ENCODE peak calls at places on chromosomes 6 and 20, in seven cellular contexts. One of them, this sample, is unnamed. For H3K4me1, the result is how much of the 10 kb centered on the place peaks cover.

GRCh38 chr6:168292911-168293310 is 26.7 kb downstream of the DACT2 start:
- DNase-seq in lung: no peak
- DNase-seq in mesenchymal stem cell: no peak
- DNase-seq in psoas muscle: no peak
- DNase-seq in CD4-positive, alpha-beta memory T cell: no peak
- DNase-seq in GM23248: no peak
- DNase-seq in neuronal stem cell: no peak
- DNase-seq in this sample: no peak

GRCh38 chr6:15926256-15926655 is 202.6 kb upstream of the MYLIP start:
- DNase-seq in GM23248: no peak
- DNase-seq in lung: no peak
- DNase-seq in psoas muscle: no peak
- DNase-seq in CD4-positive, alpha-beta memory T cell: no peak
- DNase-seq in neuronal stem cell: no peak
- DNase-seq in mesenchymal stem cell: no peak
- DNase-seq in this sample: no peak

GRCh38 chr20:49775229-49775693 is 37.4 kb upstream of the SLC9A8 start:
- DNase-seq in psoas muscle: peak
- DNase-seq in neuronal stem cell: peak
- DNase-seq in mesenchymal stem cell: peak
- DNase-seq in GM23248: peak
- DNase-seq in CD4-positive, alpha-beta memory T cell: no peak
- DNase-seq in lung: peak
- DNase-seq in this sample: no peak

GRCh38 chr20:24986436-24987015 is 6.0 kb downstream of the APMAP start:
- DNase-seq in CD4-positive, alpha-beta memory T cell: no peak
- DNase-seq in neuronal stem cell: no peak
- DNase-seq in lung: no peak
- DNase-seq in GM23248: no peak
- DNase-seq in mesenchymal stem cell: no peak
- DNase-seq in psoas muscle: peak
- DNase-seq in this sample: no peak

GRCh38 chr20:15618912-15619311 is 954.3 kb downstream of the KIF16B start:
- DNase-seq in neuronal stem cell: no peak
- DNase-seq in mesenchymal stem cell: peak
- DNase-seq in CD4-positive, alpha-beta memory T cell: no peak
- DNase-seq in lung: no peak
- DNase-seq in GM23248: no peak
- DNase-seq in psoas muscle: no peak
- DNase-seq in this sample: no peak

GRCh38 chr6:133724726-133725125 is 164.2 kb upstream of the TCF21 start:
- DNase-seq in GM23248: peak
- DNase-seq in lung: no peak
- DNase-seq in mesenchymal stem cell: no peak
- DNase-seq in psoas muscle: no peak
- DNase-seq in CD4-positive, alpha-beta memory T cell: no peak
- DNase-seq in neuronal stem cell: no peak
- DNase-seq in this sample: no peak

GRCh38 chr6:42043787-42044475 is 6.4 kb upstream of the TAF8 start:
- DNase-seq in psoas muscle: peak
- DNase-seq in CD4-positive, alpha-beta memory T cell: peak
- DNase-seq in mesenchymal stem cell: peak
- DNase-seq in GM23248: peak
- DNase-seq in lung: peak
- DNase-seq in neuronal stem cell: peak
- DNase-seq in this sample: peak

GRCh38 chr6:159084493-159085091 is 39.8 kb upstream of the TAGAP start:
- DNase-seq in GM23248: peak
- DNase-seq in CD4-positive, alpha-beta memory T cell: no peak
- DNase-seq in lung: no peak
- DNase-seq in neuronal stem cell: no peak
- DNase-seq in mesenchymal stem cell: peak
- DNase-seq in psoas muscle: no peak
- DNase-seq in this sample: no peak

GRCh38 chr6:72464791-72465691 is 156.8 kb upstream of the KCNQ5 start:
- DNase-seq in psoas muscle: no peak
- DNase-seq in lung: no peak
- DNase-seq in GM23248: peak
- DNase-seq in neuronal stem cell: no peak
- DNase-seq in CD4-positive, alpha-beta memory T cell: no peak
- DNase-seq in mesenchymal stem cell: peak
- DNase-seq in this sample: no peak

GRCh38 chr6:16345449-16346330 is 107.3 kb downstream of the GMPR start:
- DNase-seq in mesenchymal stem cell: peak
- DNase-seq in lung: no peak
- DNase-seq in psoas muscle: peak
- DNase-seq in GM23248: peak
- DNase-seq in neuronal stem cell: no peak
- DNase-seq in CD4-positive, alpha-beta memory T cell: no peak
- DNase-seq in this sample: no peak

GRCh38 chr20:8094845-8095244 is 37.2 kb upstream of the PLCB1 start:
- DNase-seq in CD4-positive, alpha-beta memory T cell: no peak
- DNase-seq in lung: no peak
- DNase-seq in neuronal stem cell: no peak
- DNase-seq in GM23248: peak
- DNase-seq in psoas muscle: no peak
- DNase-seq in mesenchymal stem cell: no peak
- DNase-seq in this sample: no peak

GRCh38 chr6:28856617-28857000 is 67.2 kb downstream of the TRIM27 start:
- DNase-seq in lung: no peak
- DNase-seq in CD4-positive, alpha-beta memory T cell: no peak
- DNase-seq in mesenchymal stem cell: no peak
- DNase-seq in psoas muscle: no peak
- DNase-seq in neuronal stem cell: no peak
- DNase-seq in GM23248: no peak
- DNase-seq in this sample: no peak

GRCh38 chr6:6332240-6332639 is 11.8 kb upstream of the F13A1 start:
- DNase-seq in neuronal stem cell: no peak
- DNase-seq in psoas muscle: no peak
- DNase-seq in CD4-positive, alpha-beta memory T cell: no peak
- DNase-seq in mesenchymal stem cell: no peak
- DNase-seq in lung: no peak
- DNase-seq in GM23248: no peak
- DNase-seq in this sample: no peak

GRCh38 chr6:11381801-11382513 is 149.5 kb upstream of the NEDD9 start:
- DNase-seq in neuronal stem cell: no peak
- DNase-seq in psoas muscle: no peak
- DNase-seq in GM23248: no peak
- DNase-seq in mesenchymal stem cell: no peak
- DNase-seq in lung: peak
- DNase-seq in CD4-positive, alpha-beta memory T cell: peak
- DNase-seq in this sample: peak

GRCh38 chr6:27209659-27210269 is 37.7 kb upstream of the PRSS16 start:
- DNase-seq in psoas muscle: no peak
- DNase-seq in CD4-positive, alpha-beta memory T cell: no peak
- DNase-seq in neuronal stem cell: no peak
- DNase-seq in GM23248: no peak
- DNase-seq in lung: no peak
- DNase-seq in mesenchymal stem cell: peak
- DNase-seq in this sample: no peak

GRCh38 chr6:27209167-27209566 is 38.3 kb upstream of the PRSS16 start:
- DNase-seq in lung: no peak
- DNase-seq in mesenchymal stem cell: no peak
- DNase-seq in GM23248: no peak
- DNase-seq in neuronal stem cell: no peak
- DNase-seq in psoas muscle: no peak
- DNase-seq in CD4-positive, alpha-beta memory T cell: no peak
- DNase-seq in this sample: no peak

GRCh38 chr6:27214126-27214601 is 33.3 kb upstream of the PRSS16 start:
- DNase-seq in psoas muscle: no peak
- DNase-seq in GM23248: no peak
- DNase-seq in mesenchymal stem cell: peak
- DNase-seq in CD4-positive, alpha-beta memory T cell: no peak
- DNase-seq in neuronal stem cell: no peak
- DNase-seq in lung: no peak
- DNase-seq in this sample: no peak

GRCh38 chr6:27216874-27217273 is 30.6 kb upstream of the PRSS16 start:
- DNase-seq in mesenchymal stem cell: no peak
- DNase-seq in GM23248: no peak
- DNase-seq in psoas muscle: no peak
- DNase-seq in neuronal stem cell: no peak
- DNase-seq in lung: no peak
- DNase-seq in CD4-positive, alpha-beta memory T cell: no peak
- DNase-seq in this sample: no peak

DNA sequence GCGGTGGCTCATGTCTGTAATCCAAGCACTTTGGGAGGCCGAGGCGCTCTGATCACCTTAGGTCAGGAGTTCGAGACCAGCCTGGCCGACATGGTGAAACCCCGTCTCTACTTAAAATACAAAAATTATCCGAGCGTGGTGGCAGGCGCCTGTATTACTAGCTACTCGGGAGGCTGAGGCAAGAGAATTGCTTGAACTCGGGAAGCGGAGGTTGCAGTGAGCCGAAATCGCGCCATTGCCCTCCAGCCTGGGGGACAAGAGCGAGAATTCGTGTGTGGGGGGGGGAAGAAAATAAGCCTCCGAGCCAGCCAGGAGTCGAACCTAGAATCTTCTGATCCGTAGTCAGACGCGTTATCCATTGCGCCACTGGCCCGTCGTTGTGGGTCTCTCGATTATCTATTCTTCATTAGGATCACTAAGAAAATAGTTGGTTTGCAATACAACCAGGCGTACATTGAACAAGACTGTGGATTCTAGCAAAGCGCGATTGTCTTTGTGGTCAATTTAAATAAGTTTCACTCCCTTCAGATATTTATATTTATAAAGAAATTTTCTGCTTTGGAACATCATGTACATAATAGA is 33.9 kb upstream of the PRSS16 start:
- DNase-seq in mesenchymal stem cell: peak
- DNase-seq in CD4-positive, alpha-beta memory T cell: no peak
- DNase-seq in GM23248: peak
- DNase-seq in neuronal stem cell: no peak
- DNase-seq in psoas muscle: no peak
- DNase-seq in lung: no peak
- DNase-seq in this sample: no peak
- H3K4me3 ChIP-seq in mesenchymal stem cell: no peak
- H3K4me3 ChIP-seq in CD4-positive, alpha-beta memory T cell: no peak
- H3K4me3 ChIP-seq in GM23248: peak
- H3K4me3 ChIP-seq in neuronal stem cell: peak
- H3K4me3 ChIP-seq in psoas muscle: no peak
- H3K4me3 ChIP-seq in lung: no peak
- H3K4me3 ChIP-seq in this sample: no peak

GRCh38 chr6:139271056-139271455 is 20.7 kb downstream of the TXLNB start:
- DNase-seq in CD4-positive, alpha-beta memory T cell: no peak
- DNase-seq in GM23248: no peak
- DNase-seq in mesenchymal stem cell: peak
- DNase-seq in psoas muscle: no peak
- DNase-seq in lung: no peak
- DNase-seq in neuronal stem cell: no peak
- DNase-seq in this sample: no peak
- H3K4me1 ChIP-seq in CD4-positive, alpha-beta memory T cell: under half
- H3K4me1 ChIP-seq in GM23248: under half
- H3K4me1 ChIP-seq in mesenchymal stem cell: under half
- H3K4me1 ChIP-seq in psoas muscle: under half
- H3K4me1 ChIP-seq in lung: under half
- H3K4me1 ChIP-seq in neuronal stem cell: under half
- H3K4me1 ChIP-seq in this sample: under half

GRCh38 chr6:152135755-152136448 is 328.4 kb downstream of the ESR1 start:
- DNase-seq in psoas muscle: no peak
- DNase-seq in neuronal stem cell: no peak
- DNase-seq in mesenchymal stem cell: peak
- DNase-seq in CD4-positive, alpha-beta memory T cell: no peak
- DNase-seq in GM23248: no peak
- DNase-seq in lung: no peak
- DNase-seq in this sample: no peak

GRCh38 chr6:152130441-152130840 is 323.0 kb downstream of the ESR1 start:
- DNase-seq in mesenchymal stem cell: no peak
- DNase-seq in lung: no peak
- DNase-seq in CD4-positive, alpha-beta memory T cell: no peak
- DNase-seq in psoas muscle: no peak
- DNase-seq in GM23248: peak
- DNase-seq in neuronal stem cell: no peak
- DNase-seq in this sample: no peak

GRCh38 chr6:152142116-152142515 is 334.6 kb downstream of the ESR1 start:
- DNase-seq in mesenchymal stem cell: no peak
- DNase-seq in GM23248: no peak
- DNase-seq in neuronal stem cell: no peak
- DNase-seq in psoas muscle: no peak
- DNase-seq in CD4-positive, alpha-beta memory T cell: no peak
- DNase-seq in lung: no peak
- DNase-seq in this sample: no peak

DNA sequence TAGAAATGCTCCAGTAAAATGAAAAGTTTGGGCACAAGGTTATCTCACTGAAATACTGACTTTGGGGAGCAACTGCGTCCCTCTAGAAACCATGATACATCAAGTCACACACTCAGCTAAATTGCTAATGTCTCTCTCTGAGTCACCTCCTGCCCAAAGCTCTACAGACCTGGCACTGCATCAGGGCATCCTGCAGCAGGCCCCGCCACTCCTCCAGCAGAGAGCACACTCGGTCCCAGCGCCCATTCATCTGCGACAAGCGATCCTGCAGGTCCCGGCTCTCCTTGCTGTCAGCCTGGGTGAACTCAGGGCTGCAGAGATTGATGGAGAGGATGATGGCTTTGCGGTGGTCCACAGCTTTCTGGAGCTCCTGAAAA is 329.0 kb downstream of the ESR1 start:
- DNase-seq in neuronal stem cell: no peak
- DNase-seq in psoas muscle: no peak
- DNase-seq in mesenchymal stem cell: no peak
- DNase-seq in GM23248: peak
- DNase-seq in CD4-positive, alpha-beta memory T cell: no peak
- DNase-seq in lung: no peak
- DNase-seq in this sample: no peak
- H3K27ac ChIP-seq in neuronal stem cell: no peak
- H3K27ac ChIP-seq in psoas muscle: no peak
- H3K27ac ChIP-seq in mesenchymal stem cell: no peak
- H3K27ac ChIP-seq in GM23248: no peak
- H3K27ac ChIP-seq in CD4-positive, alpha-beta memory T cell: no peak
- H3K27ac ChIP-seq in lung: no peak
- H3K27ac ChIP-seq in this sample: no peak

GRCh38 chr6:1873781-1874180 is 264.1 kb downstream of the FOXC1 start:
- DNase-seq in mesenchymal stem cell: no peak
- DNase-seq in GM23248: no peak
- DNase-seq in neuronal stem cell: no peak
- DNase-seq in psoas muscle: no peak
- DNase-seq in lung: no peak
- DNase-seq in CD4-positive, alpha-beta memory T cell: no peak
- DNase-seq in this sample: no peak
- H3K4me3 ChIP-seq in mesenchymal stem cell: no peak
- H3K4me3 ChIP-seq in GM23248: no peak
- H3K4me3 ChIP-seq in neuronal stem cell: no peak
- H3K4me3 ChIP-seq in psoas muscle: no peak
- H3K4me3 ChIP-seq in lung: no peak
- H3K4me3 ChIP-seq in CD4-positive, alpha-beta memory T cell: no peak
- H3K4me3 ChIP-seq in this sample: no peak